ENCODE peak calls at places on chromosomes 2 and 18, in seven cellular contexts. One of them, this sample, is unnamed.

GRCh38 chr2:129231924-129232323 is 747.5 kb upstream of the RAB6C start:
- DNase-seq in fibroblast of lung: no peak
- DNase-seq in K562: no peak
- DNase-seq in suprapubic skin: no peak
- DNase-seq in stomach: no peak
- DNase-seq in uterus: no peak
- DNase-seq in upper lobe of left lung: no peak
- DNase-seq in this sample: no peak

GRCh38 chr2:226794751-226795171 is 4.9 kb downstream of the IRS1 start:
- DNase-seq in fibroblast of lung: peak
- DNase-seq in K562: no peak
- DNase-seq in suprapubic skin: no peak
- DNase-seq in stomach: no peak
- DNase-seq in uterus: peak
- DNase-seq in upper lobe of left lung: no peak
- DNase-seq in this sample: peak

GRCh38 chr18:11497585-11497984 is 111.8 kb upstream of the SLC35G4 start:
- DNase-seq in fibroblast of lung: peak
- DNase-seq in K562: no peak
- DNase-seq in suprapubic skin: no peak
- DNase-seq in stomach: no peak
- DNase-seq in uterus: no peak
- DNase-seq in upper lobe of left lung: no peak
- DNase-seq in this sample: no peak

GRCh38 chr2:86172610-86173009 is 22.7 kb downstream of the IMMT start:
- DNase-seq in fibroblast of lung: no peak
- DNase-seq in K562: no peak
- DNase-seq in suprapubic skin: no peak
- DNase-seq in stomach: no peak
- DNase-seq in uterus: no peak
- DNase-seq in upper lobe of left lung: no peak
- DNase-seq in this sample: no peak

GRCh38 chr18:54466248-54467005 is 108.7 kb downstream of the C18orf54 start:
- DNase-seq in fibroblast of lung: no peak
- DNase-seq in K562: no peak
- DNase-seq in suprapubic skin: no peak
- DNase-seq in stomach: no peak
- DNase-seq in uterus: no peak
- DNase-seq in upper lobe of left lung: no peak
- DNase-seq in this sample: no peak

GRCh38 chr2:47013383-47013782 is 97.8 kb upstream of the MCFD2 start:
- DNase-seq in fibroblast of lung: no peak
- DNase-seq in K562: no peak
- DNase-seq in suprapubic skin: no peak
- DNase-seq in stomach: no peak
- DNase-seq in uterus: no peak
- DNase-seq in upper lobe of left lung: no peak
- DNase-seq in this sample: no peak

GRCh38 chr2:157194097-157194688 is 63.3 kb upstream of the GALNT5 start:
- DNase-seq in fibroblast of lung: peak
- DNase-seq in K562: peak
- DNase-seq in suprapubic skin: no peak
- DNase-seq in stomach: no peak
- DNase-seq in uterus: no peak
- DNase-seq in upper lobe of left lung: no peak
- DNase-seq in this sample: peak

GRCh38 chr2:172849519-172850217 is 114.0 kb downstream of the RAPGEF4 start:
- DNase-seq in fibroblast of lung: no peak
- DNase-seq in K562: no peak
- DNase-seq in suprapubic skin: no peak
- DNase-seq in stomach: no peak
- DNase-seq in uterus: no peak
- DNase-seq in upper lobe of left lung: no peak
- DNase-seq in this sample: no peak

GRCh38 chr2:23679044-23679443 is 247.9 kb downstream of the ATAD2B start:
- DNase-seq in fibroblast of lung: no peak
- DNase-seq in K562: no peak
- DNase-seq in suprapubic skin: no peak
- DNase-seq in stomach: no peak
- DNase-seq in uterus: no peak
- DNase-seq in upper lobe of left lung: no peak
- DNase-seq in this sample: no peak

GRCh38 chr18:12376034-12376717 is 851 bp downstream of the AFG3L2 start:
- DNase-seq in fibroblast of lung: peak
- DNase-seq in K562: no peak
- DNase-seq in suprapubic skin: no peak
- DNase-seq in stomach: peak
- DNase-seq in uterus: no peak
- DNase-seq in upper lobe of left lung: peak
- DNase-seq in this sample: peak

GRCh38 chr2:210086930-210087329 is 84.3 kb downstream of the KANSL1L start:
- DNase-seq in fibroblast of lung: no peak
- DNase-seq in K562: no peak
- DNase-seq in suprapubic skin: no peak
- DNase-seq in stomach: no peak
- DNase-seq in uterus: no peak
- DNase-seq in upper lobe of left lung: no peak
- DNase-seq in this sample: no peak

GRCh38 chr18:36120297-36120696 is 8.8 kb downstream of the SLC39A6 start:
- DNase-seq in fibroblast of lung: no peak
- DNase-seq in K562: no peak
- DNase-seq in suprapubic skin: no peak
- DNase-seq in stomach: no peak
- DNase-seq in uterus: no peak
- DNase-seq in upper lobe of left lung: no peak
- DNase-seq in this sample: no peak

GRCh38 chr18:24918257-24918656 is 433.7 kb downstream of the ZNF521 start:
- DNase-seq in fibroblast of lung: no peak
- DNase-seq in K562: no peak
- DNase-seq in suprapubic skin: no peak
- DNase-seq in stomach: peak
- DNase-seq in uterus: no peak
- DNase-seq in upper lobe of left lung: no peak
- DNase-seq in this sample: no peak

GRCh38 chr18:7671105-7671504 is 104.0 kb downstream of the PTPRM start:
- DNase-seq in fibroblast of lung: no peak
- DNase-seq in K562: no peak
- DNase-seq in suprapubic skin: no peak
- DNase-seq in stomach: no peak
- DNase-seq in uterus: no peak
- DNase-seq in upper lobe of left lung: no peak
- DNase-seq in this sample: no peak

GRCh38 chr2:164737612-164738081 is 104.0 kb downstream of the COBLL1 start:
- DNase-seq in fibroblast of lung: peak
- DNase-seq in K562: peak
- DNase-seq in suprapubic skin: no peak
- DNase-seq in stomach: peak
- DNase-seq in uterus: peak
- DNase-seq in upper lobe of left lung: no peak
- DNase-seq in this sample: peak

GRCh38 chr2:126661702-126662465 is 5.9 kb downstream of the GYPC start:
- DNase-seq in fibroblast of lung: no peak
- DNase-seq in K562: no peak
- DNase-seq in suprapubic skin: no peak
- DNase-seq in stomach: no peak
- DNase-seq in uterus: no peak
- DNase-seq in upper lobe of left lung: no peak
- DNase-seq in this sample: no peak

GRCh38 chr18:9683418-9684396 is 24.4 kb upstream of the RAB31 start:
- DNase-seq in fibroblast of lung: peak
- DNase-seq in K562: peak
- DNase-seq in suprapubic skin: no peak
- DNase-seq in stomach: peak
- DNase-seq in uterus: peak
- DNase-seq in upper lobe of left lung: no peak
- DNase-seq in this sample: peak

GRCh38 chr2:217890445-217890844 is 112.3 kb downstream of the TNS1 start:
- DNase-seq in fibroblast of lung: peak
- DNase-seq in K562: peak
- DNase-seq in suprapubic skin: no peak
- DNase-seq in stomach: no peak
- DNase-seq in uterus: peak
- DNase-seq in upper lobe of left lung: no peak
- DNase-seq in this sample: no peak

DNA sequence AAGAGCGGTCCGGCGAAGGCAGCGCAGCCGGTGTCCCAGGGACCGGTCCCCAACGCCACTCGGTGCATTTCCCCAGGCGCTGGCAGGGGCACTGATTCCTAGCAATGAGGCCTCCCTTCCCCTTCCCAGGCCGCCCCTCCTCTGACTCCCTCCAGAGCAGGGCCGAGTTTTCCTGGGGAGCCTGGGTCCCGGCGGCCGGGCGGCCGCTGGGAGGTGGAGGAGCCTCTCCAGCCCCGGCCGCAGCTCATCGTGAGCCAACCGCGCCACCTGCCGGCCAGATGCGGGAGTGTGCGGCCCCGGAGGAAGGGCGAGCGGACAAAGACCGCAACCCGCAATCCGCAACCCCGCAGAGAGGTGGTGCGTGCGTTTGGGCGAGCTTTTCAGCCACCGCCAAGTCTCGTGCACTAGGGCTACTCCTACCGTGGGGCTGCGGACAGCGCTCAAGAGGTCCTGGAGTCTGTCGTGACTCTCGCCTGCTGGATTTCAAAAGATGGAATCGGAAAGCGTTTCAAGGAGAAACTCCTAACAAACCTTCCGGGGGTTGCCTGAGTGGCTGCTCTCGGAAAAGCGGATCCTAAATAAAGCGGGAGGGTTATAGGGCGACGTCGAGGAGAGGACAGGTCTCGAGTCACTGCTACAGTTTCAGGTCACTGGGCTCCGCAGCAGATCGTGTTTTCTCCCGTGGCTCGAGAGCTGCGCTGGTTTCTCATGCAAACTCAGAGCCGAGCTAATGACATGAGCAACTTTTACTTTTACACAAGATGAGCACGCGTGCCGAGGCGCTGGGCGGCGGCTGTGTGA is 1.5 kb upstream of the EPHA4 start:
- DNase-seq in fibroblast of lung: peak
- DNase-seq in K562: peak
- DNase-seq in suprapubic skin: peak
- DNase-seq in stomach: peak
- DNase-seq in uterus: peak
- DNase-seq in upper lobe of left lung: peak
- DNase-seq in this sample: peak
- H3K27ac ChIP-seq in fibroblast of lung: peak
- H3K27ac ChIP-seq in K562: no peak
- H3K27ac ChIP-seq in suprapubic skin: peak
- H3K27ac ChIP-seq in stomach: peak
- H3K27ac ChIP-seq in uterus: peak
- H3K27ac ChIP-seq in upper lobe of left lung: peak
- H3K27ac ChIP-seq in this sample: peak

DNA sequence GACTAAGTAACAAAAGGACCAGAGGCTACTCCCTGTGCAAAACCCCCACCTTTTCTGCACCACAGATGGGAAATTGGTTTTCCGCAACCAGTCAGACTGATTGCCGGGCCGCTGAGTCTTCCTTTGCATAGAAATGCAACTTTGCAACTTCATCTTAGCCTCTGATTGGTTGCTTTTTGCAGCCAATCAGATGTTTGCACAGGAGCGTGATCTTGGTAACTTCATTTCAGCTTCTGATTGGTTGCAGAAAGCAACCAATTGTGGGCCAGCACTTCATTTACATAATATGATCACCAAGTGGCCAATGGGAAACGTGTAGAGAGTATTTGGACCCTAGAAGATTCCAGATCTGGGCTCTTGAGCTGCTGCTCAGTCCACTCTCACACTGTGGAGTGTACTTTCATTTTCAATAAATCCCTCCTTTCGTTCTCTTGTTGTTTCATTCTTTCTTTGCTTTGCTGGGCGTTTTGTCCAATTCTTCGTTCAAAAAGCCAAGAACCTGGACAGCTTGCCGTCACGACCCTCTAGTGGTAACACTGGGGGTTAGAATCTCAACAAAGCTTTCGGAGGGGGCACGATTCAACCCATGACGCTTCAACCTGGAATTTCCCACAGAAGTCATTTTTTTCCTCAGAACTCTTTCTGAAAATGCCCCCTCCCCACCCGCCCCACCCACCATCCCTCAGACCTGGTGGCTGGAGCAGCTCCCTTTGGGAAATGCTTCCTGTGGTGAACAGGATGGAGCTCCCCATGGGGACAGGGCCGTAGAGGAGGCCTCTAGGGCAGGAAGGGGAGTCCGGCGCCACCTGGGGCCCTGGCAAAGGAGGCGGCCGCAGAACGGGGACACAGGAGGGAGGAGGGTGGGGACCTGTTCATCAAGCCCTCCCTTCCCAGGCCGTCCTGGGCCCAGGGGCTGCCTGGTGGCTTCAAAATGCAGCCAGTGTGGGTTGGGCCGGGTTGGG is 31.8 kb upstream of the KCNF1 start:
- DNase-seq in fibroblast of lung: no peak
- DNase-seq in K562: no peak
- DNase-seq in suprapubic skin: peak
- DNase-seq in stomach: no peak
- DNase-seq in uterus: no peak
- DNase-seq in upper lobe of left lung: no peak
- DNase-seq in this sample: no peak
- H3K27ac ChIP-seq in fibroblast of lung: no peak
- H3K27ac ChIP-seq in K562: no peak
- H3K27ac ChIP-seq in suprapubic skin: no peak
- H3K27ac ChIP-seq in stomach: no peak
- H3K27ac ChIP-seq in uterus: no peak
- H3K27ac ChIP-seq in upper lobe of left lung: no peak
- H3K27ac ChIP-seq in this sample: no peak

GRCh38 chr18:72456802-72457201 is 87.3 kb downstream of the CBLN2 start:
- DNase-seq in fibroblast of lung: peak
- DNase-seq in K562: no peak
- DNase-seq in suprapubic skin: no peak
- DNase-seq in stomach: no peak
- DNase-seq in uterus: no peak
- DNase-seq in upper lobe of left lung: no peak
- DNase-seq in this sample: no peak

GRCh38 chr18:72458256-72458655 is 85.9 kb downstream of the CBLN2 start:
- DNase-seq in fibroblast of lung: no peak
- DNase-seq in K562: no peak
- DNase-seq in suprapubic skin: no peak
- DNase-seq in stomach: no peak
- DNase-seq in uterus: no peak
- DNase-seq in upper lobe of left lung: no peak
- DNase-seq in this sample: no peak

DNA sequence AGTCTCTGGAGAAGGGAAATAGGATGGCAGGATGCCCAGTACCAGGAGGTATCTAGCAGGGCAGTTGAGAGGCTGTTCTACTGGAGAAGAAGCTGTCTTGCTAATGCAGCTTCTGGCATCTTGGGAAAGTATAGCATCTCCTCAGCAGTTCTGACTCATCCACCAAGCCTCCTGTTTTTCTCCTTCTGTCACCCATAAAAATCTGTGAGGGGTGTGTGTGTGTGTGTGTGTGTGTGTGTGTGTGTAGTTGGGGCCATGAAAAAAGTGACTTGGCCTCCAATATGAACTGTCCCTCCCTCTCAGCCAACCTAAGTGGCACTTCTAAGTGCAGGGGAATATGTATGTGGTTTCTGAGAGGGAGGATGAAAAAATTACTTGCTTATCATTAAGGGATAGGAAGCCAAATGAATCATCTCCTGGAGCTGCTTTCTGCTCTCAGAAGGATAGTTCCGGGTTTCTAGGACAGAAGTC is 83.9 kb downstream of the CBLN2 start:
- DNase-seq in fibroblast of lung: peak
- DNase-seq in K562: no peak
- DNase-seq in suprapubic skin: no peak
- DNase-seq in stomach: no peak
- DNase-seq in uterus: no peak
- DNase-seq in upper lobe of left lung: no peak
- DNase-seq in this sample: no peak
- H3K27ac ChIP-seq in fibroblast of lung: no peak
- H3K27ac ChIP-seq in K562: no peak
- H3K27ac ChIP-seq in suprapubic skin: no peak
- H3K27ac ChIP-seq in stomach: no peak
- H3K27ac ChIP-seq in uterus: no peak
- H3K27ac ChIP-seq in upper lobe of left lung: no peak
- H3K27ac ChIP-seq in this sample: no peak

GRCh38 chr2:11540996-11541692 is 7.3 kb downstream of the GREB1 start:
- DNase-seq in fibroblast of lung: no peak
- DNase-seq in K562: no peak
- DNase-seq in suprapubic skin: no peak
- DNase-seq in stomach: no peak
- DNase-seq in uterus: no peak
- DNase-seq in upper lobe of left lung: no peak
- DNase-seq in this sample: no peak
- H3K27ac ChIP-seq in fibroblast of lung: no peak
- H3K27ac ChIP-seq in K562: no peak
- H3K27ac ChIP-seq in suprapubic skin: no peak
- H3K27ac ChIP-seq in stomach: peak
- H3K27ac ChIP-seq in uterus: peak
- H3K27ac ChIP-seq in upper lobe of left lung: no peak
- H3K27ac ChIP-seq in this sample: no peak